ENCODE peak calls at places on chromosome 20, in four cellular contexts. One of them, this sample, is unnamed. For H3K4me1, the result is how much of the 10 kb centered on the place peaks cover.

GRCh38 chr20:46558511-46558959 is 8.1 kb upstream of the OCSTAMP start:
- DNase-seq in GM12878: no peak
- DNase-seq in SK-N-SH: no peak
- DNase-seq in HepG2: peak
- DNase-seq in this sample: no peak

GRCh38 chr20:48737463-48738093 is 90.2 kb downstream of the PREX1 start:
- DNase-seq in GM12878: no peak
- DNase-seq in SK-N-SH: no peak
- DNase-seq in HepG2: no peak
- DNase-seq in this sample: no peak

GRCh38 chr20:56624786-56625681 is 4.1 kb upstream of the TFAP2C start:
- DNase-seq in GM12878: no peak
- DNase-seq in SK-N-SH: peak
- DNase-seq in HepG2: no peak
- DNase-seq in this sample: no peak

GRCh38 chr20:6513586-6513985 is 253.9 kb upstream of the BMP2 start:
- DNase-seq in GM12878: no peak
- DNase-seq in SK-N-SH: no peak
- DNase-seq in HepG2: no peak
- DNase-seq in this sample: no peak

GRCh38 chr20:63942250-63943006 is 13.8 kb downstream of the UCKL1 start:
- DNase-seq in GM12878: no peak
- DNase-seq in SK-N-SH: no peak
- DNase-seq in HepG2: no peak
- DNase-seq in this sample: peak

GRCh38 chr20:40959325-40960092 is 69.1 kb upstream of the TOP1 start:
- DNase-seq in GM12878: no peak
- DNase-seq in SK-N-SH: no peak
- DNase-seq in HepG2: no peak
- DNase-seq in this sample: no peak

GRCh38 chr20:38804682-38805501 is 605 bp upstream of the PPP1R16B start:
- DNase-seq in GM12878: peak
- DNase-seq in SK-N-SH: no peak
- DNase-seq in HepG2: no peak
- DNase-seq in this sample: peak

GRCh38 chr20:39853664-39854063 is 835.4 kb downstream of the MAFB start:
- DNase-seq in GM12878: peak
- DNase-seq in SK-N-SH: no peak
- DNase-seq in HepG2: no peak
- DNase-seq in this sample: peak

GRCh38 chr20:46000571-46001145 is 8.1 kb upstream of the MMP9 start:
- DNase-seq in GM12878: no peak
- DNase-seq in SK-N-SH: no peak
- DNase-seq in HepG2: no peak
- DNase-seq in this sample: no peak

GRCh38 chr20:51042064-51042463 is 19.2 kb upstream of the KCNG1 start:
- DNase-seq in GM12878: no peak
- DNase-seq in SK-N-SH: no peak
- DNase-seq in HepG2: no peak
- DNase-seq in this sample: no peak

GRCh38 chr20:57953638-57954037 is 243.8 kb upstream of the PMEPA1 start:
- DNase-seq in GM12878: no peak
- DNase-seq in SK-N-SH: no peak
- DNase-seq in HepG2: no peak
- DNase-seq in this sample: no peak

GRCh38 chr20:25076731-25077609 is 5.0 kb downstream of the VSX1 start:
- DNase-seq in GM12878: no peak
- DNase-seq in SK-N-SH: peak
- DNase-seq in HepG2: peak
- DNase-seq in this sample: no peak

GRCh38 chr20:4102381-4102780 is 87.0 kb upstream of the RNF24 start:
- DNase-seq in GM12878: no peak
- DNase-seq in SK-N-SH: no peak
- DNase-seq in HepG2: no peak
- DNase-seq in this sample: no peak

GRCh38 chr20:46088409-46089075 is 1.2 kb downstream of the NCOA5 start:
- DNase-seq in GM12878: no peak
- DNase-seq in SK-N-SH: no peak
- DNase-seq in HepG2: peak
- DNase-seq in this sample: no peak

GRCh38 chr20:6651016-6651415 is 116.5 kb upstream of the BMP2 start:
- DNase-seq in GM12878: no peak
- DNase-seq in SK-N-SH: no peak
- DNase-seq in HepG2: no peak
- DNase-seq in this sample: no peak

GRCh38 chr20:13200767-13201500 is 20.1 kb upstream of the ISM1 start:
- DNase-seq in GM12878: no peak
- DNase-seq in SK-N-SH: no peak
- DNase-seq in HepG2: no peak
- DNase-seq in this sample: no peak

GRCh38 chr20:36461600-36462439 is 79.5 kb upstream of the MYL9 start:
- DNase-seq in GM12878: no peak
- DNase-seq in SK-N-SH: peak
- DNase-seq in HepG2: no peak
- DNase-seq in this sample: no peak

GRCh38 chr20:64167676-64168075 is 3.4 kb downstream of the MYT1 start:
- DNase-seq in GM12878: no peak
- DNase-seq in SK-N-SH: no peak
- DNase-seq in HepG2: no peak
- DNase-seq in this sample: no peak

GRCh38 chr20:24684954-24685691 is 215.7 kb downstream of the SYNDIG1 start:
- DNase-seq in GM12878: no peak
- DNase-seq in SK-N-SH: no peak
- DNase-seq in HepG2: no peak
- DNase-seq in this sample: no peak

GRCh38 chr20:44532248-44532980 is 10.5 kb upstream of the SERINC3 start:
- DNase-seq in GM12878: no peak
- DNase-seq in SK-N-SH: no peak
- DNase-seq in HepG2: no peak
- DNase-seq in this sample: no peak

GRCh38 chr20:34233687-34234086 is 7.5 kb upstream of the ASIP start:
- DNase-seq in GM12878: no peak
- DNase-seq in SK-N-SH: no peak
- DNase-seq in HepG2: no peak
- DNase-seq in this sample: no peak

GRCh38 chr20:36824142-36824940 is 50.8 kb upstream of the DSN1 start:
- DNase-seq in GM12878: no peak
- DNase-seq in SK-N-SH: no peak
- DNase-seq in HepG2: no peak
- DNase-seq in this sample: no peak

GRCh38 chr20:20972490-20972889 is 133.7 kb downstream of the LINC00237 start:
- DNase-seq in GM12878: no peak
- DNase-seq in SK-N-SH: no peak
- DNase-seq in HepG2: no peak
- DNase-seq in this sample: no peak

GRCh38 chr20:50628326-50628725 is 63.0 kb downstream of the RIPOR3 start:
- DNase-seq in GM12878: no peak
- DNase-seq in SK-N-SH: peak
- DNase-seq in HepG2: peak
- DNase-seq in this sample: no peak

GRCh38 chr20:60116128-60116909 is 158.1 kb downstream of the CDH26 start:
- DNase-seq in GM12878: no peak
- DNase-seq in SK-N-SH: no peak
- DNase-seq in HepG2: no peak
- DNase-seq in this sample: peak

GRCh38 chr20:49288250-49288751 is 10.4 kb upstream of the ZNFX1 start:
- DNase-seq in GM12878: no peak
- DNase-seq in SK-N-SH: no peak
- DNase-seq in HepG2: no peak
- DNase-seq in this sample: no peak

GRCh38 chr20:51034461-51034860 is 11.6 kb upstream of the KCNG1 start:
- DNase-seq in GM12878: no peak
- DNase-seq in SK-N-SH: no peak
- DNase-seq in HepG2: no peak
- DNase-seq in this sample: no peak

GRCh38 chr20:33401922-33402369 is 627 bp upstream of the CDK5RAP1 start:
- DNase-seq in GM12878: no peak
- DNase-seq in SK-N-SH: no peak
- DNase-seq in HepG2: no peak
- DNase-seq in this sample: no peak

GRCh38 chr20:24646331-24646730 is 176.9 kb downstream of the SYNDIG1 start:
- DNase-seq in GM12878: no peak
- DNase-seq in SK-N-SH: no peak
- DNase-seq in HepG2: no peak
- DNase-seq in this sample: no peak

GRCh38 chr20:21781446-21782075 is 76.1 kb downstream of the PAX1 start:
- DNase-seq in GM12878: no peak
- DNase-seq in SK-N-SH: no peak
- DNase-seq in HepG2: no peak
- DNase-seq in this sample: no peak

GRCh38 chr20:58310291-58310782 is 822 bp downstream of the RAB22A start:
- DNase-seq in GM12878: no peak
- DNase-seq in SK-N-SH: no peak
- DNase-seq in HepG2: peak
- DNase-seq in this sample: no peak

GRCh38 chr20:45890997-45891983 is at the start of the genes CTSA and NEURL2:
- DNase-seq in GM12878: peak
- DNase-seq in SK-N-SH: peak
- DNase-seq in HepG2: peak
- DNase-seq in this sample: peak

GRCh38 chr20:50029697-50030428 is 47.1 kb downstream of the SNAI1 start:
- DNase-seq in GM12878: no peak
- DNase-seq in SK-N-SH: peak
- DNase-seq in HepG2: peak
- DNase-seq in this sample: no peak

DNA sequence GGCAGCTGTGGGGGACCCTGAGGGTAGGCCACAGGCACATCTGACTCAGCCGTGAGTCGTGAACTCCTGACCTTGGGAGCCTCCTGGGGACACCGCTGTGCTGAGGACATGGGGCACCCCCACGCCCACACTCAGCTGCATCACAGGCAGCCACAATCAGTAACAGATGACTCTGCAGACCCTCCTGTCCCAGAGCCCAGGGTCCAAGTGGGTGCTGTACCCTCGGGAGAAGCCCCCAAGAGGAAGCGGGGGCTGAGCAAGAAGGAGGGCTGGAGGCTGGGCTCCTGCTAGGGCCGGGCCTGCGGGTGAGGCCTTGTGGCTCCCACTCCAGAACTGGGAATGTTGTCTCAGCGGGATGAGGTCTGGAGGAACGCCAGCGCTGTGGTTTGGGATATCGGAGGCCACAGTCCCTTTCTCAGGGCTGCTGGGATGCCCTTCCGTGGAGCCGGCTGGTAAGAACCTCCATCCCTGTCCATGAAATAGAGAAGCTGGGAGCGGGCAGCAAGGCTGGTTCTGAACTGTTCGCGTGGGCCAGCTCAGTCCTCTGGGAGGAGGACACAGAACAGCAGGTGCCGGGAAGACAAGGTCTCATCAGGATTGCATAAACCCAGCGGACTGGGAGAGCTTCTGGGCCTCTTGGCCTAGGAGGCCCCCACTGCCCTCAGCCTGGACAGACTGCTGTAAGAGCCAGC is 3.1 kb upstream of the LAMA5 start:
- DNase-seq in GM12878: no peak
- DNase-seq in SK-N-SH: no peak
- DNase-seq in HepG2: no peak
- DNase-seq in this sample: no peak
- TF ChIP-seq YY1 in GM12878: no peak
- TF ChIP-seq YY1 in SK-N-SH: no peak
- TF ChIP-seq YY1 in HepG2: no peak
- TF ChIP-seq YY1 in this sample: no peak

GRCh38 chr20:1393507-1393882 is 641 bp upstream of the FKBP1A start:
- DNase-seq in GM12878: no peak
- DNase-seq in SK-N-SH: no peak
- DNase-seq in HepG2: no peak
- DNase-seq in this sample: no peak
- H3K9ac ChIP-seq in GM12878: no peak
- H3K9ac ChIP-seq in SK-N-SH: peak
- H3K9ac ChIP-seq in HepG2: peak
- H3K9ac ChIP-seq in this sample: peak

GRCh38 chr20:1874534-1875168 is 20.6 kb upstream of the SIRPA start:
- DNase-seq in GM12878: no peak
- DNase-seq in SK-N-SH: no peak
- DNase-seq in HepG2: peak
- DNase-seq in this sample: no peak

GRCh38 chr20:1876217-1876921 is 18.8 kb upstream of the SIRPA start:
- DNase-seq in GM12878: no peak
- DNase-seq in SK-N-SH: no peak
- DNase-seq in HepG2: no peak
- DNase-seq in this sample: no peak

GRCh38 chr20:1875169-1875554 is 20.0 kb upstream of the SIRPA start:
- DNase-seq in GM12878: no peak
- DNase-seq in SK-N-SH: no peak
- DNase-seq in HepG2: no peak
- DNase-seq in this sample: no peak

GRCh38 chr20:1876975-1877603 is 18.1 kb upstream of the SIRPA start:
- DNase-seq in GM12878: no peak
- DNase-seq in SK-N-SH: peak
- DNase-seq in HepG2: no peak
- DNase-seq in this sample: no peak

DNA sequence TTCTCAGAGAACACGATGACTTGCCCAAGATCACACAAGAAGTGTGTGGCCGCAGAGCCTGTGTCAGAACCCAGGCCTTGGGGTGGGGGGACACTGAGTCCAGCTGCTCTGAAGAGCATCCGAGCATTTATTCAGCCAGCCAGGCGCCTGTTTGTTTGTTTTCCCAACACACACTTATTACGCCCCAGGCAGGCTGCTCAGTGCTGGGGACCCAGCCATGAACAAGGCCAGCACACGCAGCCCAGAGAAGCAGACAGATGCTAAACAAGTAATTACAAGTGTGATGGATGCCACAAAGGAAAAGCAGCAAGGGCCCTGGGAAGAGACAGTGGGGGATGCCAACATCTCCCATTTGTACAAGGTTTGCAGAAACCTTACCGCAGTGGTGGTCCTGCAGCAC is 19.4 kb upstream of the SIRPA start:
- DNase-seq in GM12878: no peak
- DNase-seq in SK-N-SH: peak
- DNase-seq in HepG2: no peak
- DNase-seq in this sample: no peak
- H3K4me1 ChIP-seq in GM12878: under half
- H3K4me1 ChIP-seq in SK-N-SH: under half
- H3K4me1 ChIP-seq in HepG2: half or more
- H3K4me1 ChIP-seq in this sample: under half

GRCh38 chr20:19783966-19784401 is 25.9 kb downstream of the RIN2 start:
- DNase-seq in GM12878: no peak
- DNase-seq in SK-N-SH: peak
- DNase-seq in HepG2: peak
- DNase-seq in this sample: no peak
- TF ChIP-seq YY1 in GM12878: no peak
- TF ChIP-seq YY1 in SK-N-SH: no peak
- TF ChIP-seq YY1 in HepG2: no peak
- TF ChIP-seq YY1 in this sample: no peak